ENCODE peak calls at places on chromosomes 13 and 19, in four cellular contexts. One of them, this sample, is unnamed.

GRCh38 chr13:109494955-109495354 is 291.4 kb downstream of the IRS2 start:
- DNase-seq in AG04450: no peak
- DNase-seq in effector memory CD4-positive, alpha-beta T cell: no peak
- DNase-seq in germinal center: no peak
- DNase-seq in this sample: no peak

GRCh38 chr19:1566392-1567115 is 1.6 kb downstream of the MEX3D start:
- DNase-seq in AG04450: peak
- DNase-seq in effector memory CD4-positive, alpha-beta T cell: no peak
- DNase-seq in germinal center: no peak
- DNase-seq in this sample: no peak

GRCh38 chr13:100039740-100040139 is 49.2 kb upstream of the PCCA start:
- DNase-seq in AG04450: no peak
- DNase-seq in effector memory CD4-positive, alpha-beta T cell: no peak
- DNase-seq in germinal center: no peak
- DNase-seq in this sample: no peak

GRCh38 chr13:28761586-28761985 is 42.8 kb upstream of the SLC46A3 start:
- DNase-seq in AG04450: no peak
- DNase-seq in effector memory CD4-positive, alpha-beta T cell: no peak
- DNase-seq in germinal center: no peak
- DNase-seq in this sample: no peak

GRCh38 chr19:55341191-55342043 is 1.7 kb downstream of the KMT5C start:
- DNase-seq in AG04450: no peak
- DNase-seq in effector memory CD4-positive, alpha-beta T cell: peak
- DNase-seq in germinal center: peak
- DNase-seq in this sample: no peak

GRCh38 chr13:34913040-34913439 is 29.0 kb upstream of the NBEA start:
- DNase-seq in AG04450: no peak
- DNase-seq in effector memory CD4-positive, alpha-beta T cell: no peak
- DNase-seq in germinal center: no peak
- DNase-seq in this sample: no peak

GRCh38 chr13:40682449-40683240 is 16.2 kb upstream of the FOXO1 start:
- DNase-seq in AG04450: no peak
- DNase-seq in effector memory CD4-positive, alpha-beta T cell: no peak
- DNase-seq in germinal center: no peak
- DNase-seq in this sample: no peak

GRCh38 chr13:111093136-111093535 is 22.0 kb upstream of the ARHGEF7 start:
- DNase-seq in AG04450: no peak
- DNase-seq in effector memory CD4-positive, alpha-beta T cell: no peak
- DNase-seq in germinal center: no peak
- DNase-seq in this sample: no peak

GRCh38 chr19:13959962-13960862 is 7.9 kb downstream of the DCAF15 start:
- DNase-seq in AG04450: no peak
- DNase-seq in effector memory CD4-positive, alpha-beta T cell: no peak
- DNase-seq in germinal center: no peak
- DNase-seq in this sample: no peak

GRCh38 chr13:93476175-93476574 is 249.6 kb downstream of the GPC6 start:
- DNase-seq in AG04450: peak
- DNase-seq in effector memory CD4-positive, alpha-beta T cell: no peak
- DNase-seq in germinal center: no peak
- DNase-seq in this sample: no peak

GRCh38 chr13:113927661-113928581 is 46.0 kb downstream of the C13orf46 start:
- DNase-seq in AG04450: peak
- DNase-seq in effector memory CD4-positive, alpha-beta T cell: no peak
- DNase-seq in germinal center: no peak
- DNase-seq in this sample: peak

GRCh38 chr19:54523403-54523802 is 20.8 kb downstream of the LAIR2 start:
- DNase-seq in AG04450: no peak
- DNase-seq in effector memory CD4-positive, alpha-beta T cell: no peak
- DNase-seq in germinal center: no peak
- DNase-seq in this sample: no peak

GRCh38 chr13:83499286-83499685 is 383.0 kb downstream of the SLITRK1 start:
- DNase-seq in AG04450: no peak
- DNase-seq in effector memory CD4-positive, alpha-beta T cell: no peak
- DNase-seq in germinal center: no peak
- DNase-seq in this sample: no peak

GRCh38 chr13:66635526-66635925 is 594.6 kb downstream of the PCDH9 start:
- DNase-seq in AG04450: peak
- DNase-seq in effector memory CD4-positive, alpha-beta T cell: no peak
- DNase-seq in germinal center: no peak
- DNase-seq in this sample: no peak

GRCh38 chr13:40585911-40586471 is 80.5 kb downstream of the FOXO1 start:
- DNase-seq in AG04450: no peak
- DNase-seq in effector memory CD4-positive, alpha-beta T cell: no peak
- DNase-seq in germinal center: no peak
- DNase-seq in this sample: no peak

GRCh38 chr13:50842711-50843255 is 709 bp downstream of the DLEU7 start:
- DNase-seq in AG04450: no peak
- DNase-seq in effector memory CD4-positive, alpha-beta T cell: no peak
- DNase-seq in germinal center: no peak
- DNase-seq in this sample: no peak

GRCh38 chr19:40596608-40597328 is 4.4 kb upstream of the LTBP4 start:
- DNase-seq in AG04450: no peak
- DNase-seq in effector memory CD4-positive, alpha-beta T cell: no peak
- DNase-seq in germinal center: no peak
- DNase-seq in this sample: peak

GRCh38 chr19:23914402-23915286 is at the start of gene ZNF726:
- DNase-seq in AG04450: peak
- DNase-seq in effector memory CD4-positive, alpha-beta T cell: peak
- DNase-seq in germinal center: peak
- DNase-seq in this sample: peak

GRCh38 chr19:11453468-11454341 is 18.3 kb downstream of the PRKCSH start:
- DNase-seq in AG04450: no peak
- DNase-seq in effector memory CD4-positive, alpha-beta T cell: no peak
- DNase-seq in germinal center: peak
- DNase-seq in this sample: no peak

GRCh38 chr19:4624733-4625362 is 14.5 kb upstream of the TNFAIP8L1 start:
- DNase-seq in AG04450: no peak
- DNase-seq in effector memory CD4-positive, alpha-beta T cell: no peak
- DNase-seq in germinal center: no peak
- DNase-seq in this sample: no peak

GRCh38 chr19:16263115-16263839 is 61.3 kb upstream of the KLF2 start:
- DNase-seq in AG04450: no peak
- DNase-seq in effector memory CD4-positive, alpha-beta T cell: no peak
- DNase-seq in germinal center: peak
- DNase-seq in this sample: no peak

GRCh38 chr19:12202250-12202649 is 39.4 kb downstream of the ZNF136 start:
- DNase-seq in AG04450: no peak
- DNase-seq in effector memory CD4-positive, alpha-beta T cell: peak
- DNase-seq in germinal center: no peak
- DNase-seq in this sample: no peak

GRCh38 chr13:76758738-76759137 is 127.5 kb downstream of the KCTD12 start:
- DNase-seq in AG04450: no peak
- DNase-seq in effector memory CD4-positive, alpha-beta T cell: no peak
- DNase-seq in germinal center: no peak
- DNase-seq in this sample: no peak

GRCh38 chr19:9796113-9796773 is 22.6 kb downstream of the FBXL12 start:
- DNase-seq in AG04450: peak
- DNase-seq in effector memory CD4-positive, alpha-beta T cell: peak
- DNase-seq in germinal center: peak
- DNase-seq in this sample: peak

GRCh38 chr13:112072531-112073244 is 5.7 kb downstream of the SOX1 start:
- DNase-seq in AG04450: no peak
- DNase-seq in effector memory CD4-positive, alpha-beta T cell: no peak
- DNase-seq in germinal center: no peak
- DNase-seq in this sample: no peak

GRCh38 chr19:5115771-5116202 is 146.9 kb downstream of the KDM4B start:
- DNase-seq in AG04450: no peak
- DNase-seq in effector memory CD4-positive, alpha-beta T cell: no peak
- DNase-seq in germinal center: no peak
- DNase-seq in this sample: no peak

GRCh38 chr13:86282450-86282849 is 483.2 kb upstream of the SLITRK6 start:
- DNase-seq in AG04450: no peak
- DNase-seq in effector memory CD4-positive, alpha-beta T cell: no peak
- DNase-seq in germinal center: no peak
- DNase-seq in this sample: no peak

GRCh38 chr19:46447824-46448223 is 19.1 kb upstream of the PNMA8C start:
- DNase-seq in AG04450: no peak
- DNase-seq in effector memory CD4-positive, alpha-beta T cell: no peak
- DNase-seq in germinal center: no peak
- DNase-seq in this sample: no peak

GRCh38 chr13:53191091-53191490 is 162.5 kb downstream of the OLFM4 start:
- DNase-seq in AG04450: no peak
- DNase-seq in effector memory CD4-positive, alpha-beta T cell: no peak
- DNase-seq in germinal center: no peak
- DNase-seq in this sample: no peak

GRCh38 chr13:45184693-45185092 is 16.2 kb downstream of the KCTD4 start:
- DNase-seq in AG04450: no peak
- DNase-seq in effector memory CD4-positive, alpha-beta T cell: no peak
- DNase-seq in germinal center: no peak
- DNase-seq in this sample: no peak

GRCh38 chr13:72489751-72490150 is 237.7 kb downstream of the MZT1 start:
- DNase-seq in AG04450: no peak
- DNase-seq in effector memory CD4-positive, alpha-beta T cell: no peak
- DNase-seq in germinal center: no peak
- DNase-seq in this sample: no peak

GRCh38 chr19:6718741-6719539 is 1.5 kb downstream of the C3 start:
- DNase-seq in AG04450: no peak
- DNase-seq in effector memory CD4-positive, alpha-beta T cell: no peak
- DNase-seq in germinal center: peak
- DNase-seq in this sample: peak

GRCh38 chr13:73307481-73307880 is 248.7 kb downstream of the KLF5 start:
- DNase-seq in AG04450: no peak
- DNase-seq in effector memory CD4-positive, alpha-beta T cell: no peak
- DNase-seq in germinal center: no peak
- DNase-seq in this sample: no peak

GRCh38 chr19:2259331-2259730 is 3.1 kb upstream of the JSRP1 start:
- DNase-seq in AG04450: no peak
- DNase-seq in effector memory CD4-positive, alpha-beta T cell: no peak
- DNase-seq in germinal center: no peak
- DNase-seq in this sample: no peak

GRCh38 chr19:7444042-7444441 is 44.8 kb downstream of the PEX11G start:
- DNase-seq in AG04450: no peak
- DNase-seq in effector memory CD4-positive, alpha-beta T cell: no peak
- DNase-seq in germinal center: no peak
- DNase-seq in this sample: no peak